ENCODE peak calls at places on chromosomes 2 and 18, in five cellular contexts. W is A549, X is K562, O is HepG2, G is GM12878. H is an unnamed sample. For H3K4me1, the result is how much of the 10 kb centered on the place peaks cover.

GRCh38 chr2:126913881-126914495 is 15.3 kb downstream of the TEX51 start:
- DNase-seq in O (no peak), X (no peak), G (no peak), W (no peak), H (peak)

GRCh38 chr18:41873730-41874129 is 81.3 kb upstream of the PIK3C3 start:
- DNase-seq in O (no peak), X (no peak), W (no peak), G (no peak), H (no peak)

GRCh38 chr2:98463551-98463971 is 18.9 kb downstream of the INPP4A start:
- DNase-seq in X (no peak), W (no peak), O (no peak), G (no peak), H (no peak)

GRCh38 chr2:208373460-208374089 is 33.0 kb upstream of the PTH2R start:
- DNase-seq in X (peak), O (peak), W (peak), G (no peak), H (no peak)

GRCh38 chr18:45284174-45284573 is 331.1 kb upstream of the SLC14A2 start:
- DNase-seq in W (no peak), X (no peak), G (no peak), O (no peak), H (no peak)

GRCh38 chr2:156046900-156047299 is 285.6 kb downstream of the NR4A2 start:
- DNase-seq in W (no peak), X (no peak), G (no peak), O (no peak), H (no peak)

GRCh38 chr2:127721978-127722355 is 20.7 kb downstream of the SFT2D3 start:
- DNase-seq in W (no peak), G (no peak), X (no peak), O (no peak), H (no peak)

GRCh38 chr2:199738723-199739412 is 112.1 kb downstream of the FTCDNL1 start:
- DNase-seq in O (peak), W (peak), G (no peak), X (no peak), H (no peak)

GRCh38 chr2:72919414-72920316 is 2.3 kb downstream of the EMX1 start:
- DNase-seq in X (no peak), W (no peak), O (no peak), G (no peak), H (no peak)

GRCh38 chr2:149098722-149099121 is 60.2 kb downstream of the LYPD6B start:
- DNase-seq in G (no peak), O (no peak), X (no peak), W (no peak), H (no peak)

DNA sequence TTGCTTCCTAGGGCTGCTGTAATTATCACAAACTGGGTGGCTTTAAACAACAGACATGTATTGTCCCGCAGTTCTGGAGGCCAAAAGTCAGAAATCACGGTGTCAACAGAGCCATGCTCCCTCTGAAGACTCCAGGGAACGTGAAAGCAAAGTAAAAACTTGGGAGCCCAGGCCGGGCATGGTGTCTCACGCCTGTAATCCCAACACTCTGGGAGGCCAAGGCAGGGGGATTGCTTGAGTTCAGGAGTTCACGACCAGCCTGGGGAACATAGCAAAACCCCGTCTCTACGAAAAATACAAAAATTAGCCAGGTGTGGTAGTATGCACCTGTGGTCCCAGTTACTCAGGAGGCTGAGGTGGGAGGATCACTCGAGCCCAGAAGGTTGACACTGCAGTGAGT is 63.5 kb downstream of the MCFD2 start:
- DNase-seq in W (no peak), X (no peak), O (no peak), G (no peak), H (no peak)
- H3K4me1 ChIP-seq in W (half or more), X (under half), O (under half), G (under half), H (under half)

GRCh38 chr2:100986157-100986556 is 15.9 kb upstream of the RPL31 start:
- DNase-seq in W (no peak), X (no peak), O (no peak), G (no peak), H (no peak)
- TF ChIP-seq KDM1A in W (no peak), X (no peak), O (no peak), G (no peak), H (no peak)

DNA sequence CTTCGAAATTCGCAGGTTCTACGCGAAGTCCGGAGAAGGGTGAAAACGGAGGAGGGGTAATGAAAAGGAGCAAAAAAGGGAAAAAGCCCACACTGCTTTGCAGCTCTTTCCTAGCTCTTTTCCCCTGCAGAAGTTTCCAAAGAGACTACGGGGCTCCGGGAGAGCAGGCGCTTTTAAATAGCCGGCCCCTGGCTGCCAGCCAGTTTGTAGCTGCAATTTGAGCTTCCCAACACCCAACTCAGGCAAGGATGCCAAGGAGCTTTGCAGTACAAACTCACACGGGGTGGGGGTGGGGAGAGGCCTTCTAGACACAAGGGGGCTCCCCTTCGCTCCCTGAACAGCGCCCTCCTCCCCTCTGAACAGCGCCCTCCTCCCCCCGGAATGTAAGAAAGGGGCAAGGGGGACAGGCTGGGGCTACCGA is at the start of gene IGFBP5:
- DNase-seq in W (no peak), X (peak), O (no peak), G (no peak), H (peak)
- H3K4me1 ChIP-seq in W (under half), X (under half), O (under half), G (under half), H (under half)

DNA sequence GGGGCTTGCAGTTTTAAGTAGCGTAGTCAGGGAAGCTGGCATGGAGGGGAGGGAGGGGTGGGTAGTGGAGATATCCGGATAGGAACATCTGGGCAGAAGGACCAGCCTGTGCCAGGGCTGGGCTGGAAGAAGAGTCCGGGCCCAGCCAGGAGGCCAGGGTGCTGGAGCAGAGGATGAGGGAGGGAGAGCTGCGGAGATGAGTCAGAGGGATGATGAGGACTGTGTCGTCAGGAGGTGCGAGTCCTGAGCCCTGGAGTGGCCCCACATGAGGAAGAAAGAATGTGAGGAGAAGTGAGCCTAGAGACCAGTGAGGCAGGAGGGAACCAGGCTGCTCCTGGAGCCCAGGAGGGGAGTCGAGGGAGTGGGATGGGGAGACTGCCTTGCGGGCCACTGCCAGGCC is 82.4 kb downstream of the CTIF start:
- DNase-seq in W (peak), X (no peak), G (no peak), O (no peak), H (no peak)
- TF ChIP-seq KDM1A in W (no peak), X (no peak), G (no peak), O (no peak), H (no peak)

GRCh38 chr18:23968638-23969037 is 45.9 kb upstream of the TTC39C start:
- DNase-seq in X (no peak), W (no peak), O (no peak), G (no peak), H (no peak)

GRCh38 chr18:23970161-23971153 is 44.1 kb upstream of the TTC39C start:
- DNase-seq in W (no peak), O (no peak), X (no peak), G (peak), H (no peak)

GRCh38 chr18:23967321-23968089 is 47.0 kb upstream of the TTC39C start:
- DNase-seq in O (no peak), W (no peak), G (peak), X (no peak), H (no peak)

GRCh38 chr18:23971656-23972230 is 42.8 kb upstream of the TTC39C start:
- DNase-seq in W (no peak), X (no peak), O (no peak), G (no peak), H (no peak)

GRCh38 chr18:23969664-23970063 is 44.9 kb upstream of the TTC39C start:
- DNase-seq in G (no peak), W (no peak), X (no peak), O (no peak), H (no peak)
- H3K4me1 ChIP-seq in G (under half), W (under half), X (under half), O (under half), H (under half)

GRCh38 chr2:176419591-176420071 is 150.4 kb downstream of the MTX2 start:
- DNase-seq in G (no peak), X (no peak), W (no peak), O (no peak), H (no peak)
- TF ChIP-seq KDM1A in G (no peak), X (no peak), W (no peak), O (no peak), H (no peak)

DNA sequence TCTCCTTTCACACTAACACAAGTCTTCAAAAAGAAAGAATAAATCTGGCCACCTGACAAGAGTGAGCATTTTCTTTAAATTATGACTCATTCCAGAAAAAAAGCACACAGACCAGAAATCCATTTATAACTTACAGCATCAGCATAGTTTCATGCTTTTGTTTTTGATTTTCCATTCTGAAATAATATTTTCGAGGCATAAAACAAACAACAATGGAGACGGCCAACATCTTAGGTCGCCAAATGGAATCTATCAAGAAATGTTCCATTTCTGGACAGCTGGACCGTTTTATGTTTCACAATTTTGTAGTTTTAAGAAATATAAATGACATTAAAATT is 165.4 kb upstream of the ZFP36L2 start:
- DNase-seq in G (no peak), W (no peak), X (no peak), O (no peak), H (no peak)
- H3K4me1 ChIP-seq in G (under half), W (under half), X (under half), O (under half), H (under half)

DNA sequence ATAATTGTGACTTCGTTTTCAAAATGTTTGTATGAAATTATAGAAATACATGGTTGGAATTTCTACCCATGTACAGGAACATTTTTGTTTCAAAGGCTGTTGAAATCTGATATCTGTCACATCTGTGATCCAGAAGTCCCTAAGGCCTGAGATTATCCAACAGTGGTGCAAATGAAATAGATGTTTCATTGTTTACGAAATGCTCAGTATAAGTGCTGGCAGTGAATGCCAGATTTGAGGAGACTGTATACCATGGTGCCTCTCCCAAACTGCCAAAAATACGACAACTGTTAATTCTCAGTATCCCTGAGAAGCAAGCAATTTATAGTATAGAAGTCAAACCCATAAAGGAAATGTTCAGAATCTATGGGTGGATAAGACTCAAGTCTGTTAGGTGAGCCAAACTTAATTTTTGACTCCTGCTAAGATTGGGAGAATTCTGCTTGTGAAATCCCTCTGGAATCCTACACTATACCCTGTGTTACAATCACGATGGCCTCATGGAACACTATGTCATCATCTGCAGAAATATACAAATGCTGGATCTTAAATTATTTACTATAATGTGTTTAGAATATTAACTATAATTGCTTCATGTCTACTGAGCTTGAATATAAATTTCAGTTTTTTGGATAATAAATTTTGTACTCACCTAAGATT is 71.2 kb upstream of the DOCK10 start:
- DNase-seq in W (no peak), G (no peak), X (no peak), O (no peak), H (no peak)
- TF ChIP-seq KDM1A in W (no peak), G (no peak), X (no peak), O (no peak), H (no peak)

GRCh38 chr2:144598906-144599305 is 79.0 kb upstream of the ZEB2 start:
- DNase-seq in W (no peak), X (no peak), G (no peak), O (no peak), H (no peak)

GRCh38 chr2:144595279-144595678 is 75.4 kb upstream of the ZEB2 start:
- DNase-seq in G (no peak), O (no peak), W (no peak), X (peak), H (no peak)

GRCh38 chr2:144595686-144596073 is 75.8 kb upstream of the ZEB2 start:
- DNase-seq in G (no peak), W (no peak), X (no peak), O (no peak), H (no peak)

GRCh38 chr2:144597894-144598593 is 78.1 kb upstream of the ZEB2 start:
- DNase-seq in X (no peak), W (no peak), G (no peak), O (no peak), H (no peak)

DNA sequence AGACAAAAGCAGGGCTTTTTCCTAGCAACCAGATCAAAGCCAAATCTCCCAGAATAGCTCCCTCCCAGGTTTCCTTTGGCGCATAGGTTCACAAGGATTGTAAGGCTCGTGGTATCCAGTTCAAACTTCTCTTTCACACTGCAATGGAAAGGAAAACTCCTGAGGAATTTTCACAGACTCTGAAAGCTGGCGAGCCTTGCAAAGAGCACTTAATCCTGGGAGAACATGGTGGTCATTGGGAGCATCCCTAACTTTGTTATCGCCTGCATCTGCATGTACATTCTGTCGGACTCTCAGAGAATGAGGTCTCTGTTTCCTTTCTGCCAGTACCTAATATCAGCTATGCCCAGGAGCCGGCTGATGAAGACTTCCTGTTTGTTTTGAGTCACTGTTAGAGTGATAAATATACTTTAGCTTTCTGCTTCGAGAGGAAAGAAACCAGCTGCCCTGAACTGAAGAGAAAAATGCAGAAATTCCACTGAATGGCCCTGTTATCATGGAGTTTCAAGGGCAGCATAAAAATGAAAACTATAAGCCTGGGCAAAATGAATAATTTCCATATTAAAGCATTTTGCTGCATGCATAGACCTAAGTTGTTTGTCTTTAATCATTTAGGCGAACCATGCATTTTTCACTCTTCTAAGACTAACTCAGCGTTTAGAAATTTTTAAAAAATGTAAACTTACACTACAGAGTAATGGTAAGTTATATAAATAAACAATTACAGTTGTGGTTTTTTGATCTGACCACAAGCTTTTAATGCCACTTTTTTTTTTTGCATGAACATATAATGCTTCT is 76.4 kb upstream of the ZEB2 start:
- DNase-seq in X (no peak), O (peak), W (peak), G (no peak), H (no peak)
- H3K4me1 ChIP-seq in X (under half), O (under half), W (under half), G (under half), H (under half)

GRCh38 chr2:158189526-158189925 is 87.8 kb downstream of the UPP2 start:
- DNase-seq in W (no peak), O (peak), G (no peak), X (no peak), H (no peak)

GRCh38 chr2:158194229-158194628 is 92.6 kb downstream of the UPP2 start:
- DNase-seq in G (no peak), W (no peak), O (no peak), X (no peak), H (no peak)

GRCh38 chr2:158192515-158193234 is 91.0 kb downstream of the UPP2 start:
- DNase-seq in W (no peak), G (no peak), O (no peak), X (no peak), H (no peak)

GRCh38 chr2:158191076-158191566 is 89.4 kb downstream of the UPP2 start:
- DNase-seq in W (no peak), X (no peak), G (peak), O (peak), H (no peak)

DNA sequence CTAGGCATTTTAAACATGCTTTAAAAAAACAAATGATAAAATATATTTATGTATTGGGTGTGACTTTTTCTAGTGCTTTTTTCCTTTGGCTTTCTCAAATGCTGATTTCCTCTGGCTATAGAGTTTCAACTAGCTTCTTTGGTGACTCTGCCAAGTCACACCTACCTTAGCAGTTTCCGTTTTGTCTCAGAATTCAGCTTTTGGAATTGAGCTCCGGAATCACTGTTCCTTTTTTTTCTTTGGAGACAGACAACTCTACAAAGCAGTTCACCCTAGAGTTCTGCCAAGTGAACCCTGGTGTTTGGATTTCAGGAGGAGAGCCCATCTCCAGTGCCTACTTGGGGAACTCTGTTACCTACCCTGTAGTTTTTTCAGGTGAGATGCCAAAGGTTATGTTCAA is 89.9 kb downstream of the UPP2 start:
- DNase-seq in W (no peak), G (no peak), X (no peak), O (peak), H (no peak)
- TF ChIP-seq KDM1A in W (no peak), G (no peak), X (no peak), O (no peak), H (no peak)

H was measured in H1.